ENCODE peak calls at places on chromosomes 5 and 9, in eight cellular contexts. One of them, this sample, is unnamed.
A peak's percentile ranks its signal among the peaks of the same experiment; 100 is the strongest.

GRCh38 chr5:180291234-180291940 is 496 bp downstream of the MAPK9 start:
- DNase-seq in sigmoid colon: no peak
- DNase-seq in AG09319: no peak
- DNase-seq in tibial nerve: no peak
- DNase-seq in neural crest cell: peak; percentile 29
- DNase-seq in mesothelial cell of epicardium: no peak
- DNase-seq in OCI-LY7: peak; percentile 54
- DNase-seq in cardiac muscle cell: peak; percentile 39
- DNase-seq in this sample: no peak

GRCh38 chr9:71243951-71244350 is 122.5 kb upstream of the TRPM3 start:
- DNase-seq in sigmoid colon: no peak
- DNase-seq in tibial nerve: no peak
- DNase-seq in AG09319: no peak
- DNase-seq in OCI-LY7: no peak
- DNase-seq in neural crest cell: no peak
- DNase-seq in cardiac muscle cell: peak; percentile 20
- DNase-seq in mesothelial cell of epicardium: no peak
- DNase-seq in this sample: no peak

GRCh38 chr5:176636426-176636825 is 6.0 kb downstream of the EIF4E1B start:
- DNase-seq in OCI-LY7: no peak
- DNase-seq in sigmoid colon: no peak
- DNase-seq in AG09319: no peak
- DNase-seq in cardiac muscle cell: no peak
- DNase-seq in mesothelial cell of epicardium: no peak
- DNase-seq in tibial nerve: no peak
- DNase-seq in neural crest cell: no peak
- DNase-seq in this sample: no peak

GRCh38 chr9:117063721-117064471 is 351.0 kb downstream of the ASTN2 start:
- DNase-seq in AG09319: no peak
- DNase-seq in neural crest cell: no peak
- DNase-seq in mesothelial cell of epicardium: no peak
- DNase-seq in sigmoid colon: no peak
- DNase-seq in tibial nerve: no peak
- DNase-seq in OCI-LY7: no peak
- DNase-seq in cardiac muscle cell: no peak
- DNase-seq in this sample: no peak

GRCh38 chr9:12718482-12719026 is 25.4 kb downstream of the TYRP1 start:
- DNase-seq in neural crest cell: no peak
- DNase-seq in mesothelial cell of epicardium: peak; percentile 40
- DNase-seq in OCI-LY7: no peak
- DNase-seq in cardiac muscle cell: peak; percentile 72
- DNase-seq in AG09319: no peak
- DNase-seq in tibial nerve: no peak
- DNase-seq in sigmoid colon: no peak
- DNase-seq in this sample: no peak

GRCh38 chr5:91245871-91246270 is 137.2 kb downstream of the ARRDC3 start:
- DNase-seq in cardiac muscle cell: no peak
- DNase-seq in sigmoid colon: no peak
- DNase-seq in tibial nerve: no peak
- DNase-seq in mesothelial cell of epicardium: no peak
- DNase-seq in OCI-LY7: no peak
- DNase-seq in AG09319: no peak
- DNase-seq in neural crest cell: no peak
- DNase-seq in this sample: no peak

GRCh38 chr9:27473135-27473534 is 51.0 kb upstream of the IFNK start:
- DNase-seq in sigmoid colon: peak; percentile 87
- DNase-seq in OCI-LY7: no peak
- DNase-seq in mesothelial cell of epicardium: no peak
- DNase-seq in cardiac muscle cell: no peak
- DNase-seq in AG09319: no peak
- DNase-seq in neural crest cell: no peak
- DNase-seq in tibial nerve: peak; percentile 27
- DNase-seq in this sample: no peak

GRCh38 chr5:14983666-14984441 is 112.3 kb upstream of the ANKH start:
- DNase-seq in cardiac muscle cell: no peak
- DNase-seq in neural crest cell: no peak
- DNase-seq in tibial nerve: no peak
- DNase-seq in mesothelial cell of epicardium: no peak
- DNase-seq in sigmoid colon: no peak
- DNase-seq in AG09319: no peak
- DNase-seq in OCI-LY7: no peak
- DNase-seq in this sample: no peak

GRCh38 chr9:136309101-136309801 is 5.4 kb upstream of the CCDC187 start:
- DNase-seq in cardiac muscle cell: no peak
- DNase-seq in neural crest cell: no peak
- DNase-seq in tibial nerve: no peak
- DNase-seq in OCI-LY7: no peak
- DNase-seq in mesothelial cell of epicardium: no peak
- DNase-seq in AG09319: no peak
- DNase-seq in sigmoid colon: no peak
- DNase-seq in this sample: no peak

GRCh38 chr9:79883073-79883645 is 311.4 kb downstream of the TLE4 start:
- DNase-seq in OCI-LY7: peak; percentile 11
- DNase-seq in neural crest cell: no peak
- DNase-seq in mesothelial cell of epicardium: no peak
- DNase-seq in cardiac muscle cell: no peak
- DNase-seq in tibial nerve: no peak
- DNase-seq in AG09319: no peak
- DNase-seq in sigmoid colon: no peak
- DNase-seq in this sample: no peak

GRCh38 chr9:117403403-117403811 is 11.4 kb downstream of the ASTN2 start:
- DNase-seq in mesothelial cell of epicardium: no peak
- DNase-seq in cardiac muscle cell: no peak
- DNase-seq in sigmoid colon: no peak
- DNase-seq in neural crest cell: no peak
- DNase-seq in OCI-LY7: no peak
- DNase-seq in AG09319: no peak
- DNase-seq in tibial nerve: no peak
- DNase-seq in this sample: no peak

GRCh38 chr9:112168197-112168596 is 6.9 kb downstream of the SUSD1 start:
- DNase-seq in AG09319: no peak
- DNase-seq in cardiac muscle cell: no peak
- DNase-seq in sigmoid colon: no peak
- DNase-seq in mesothelial cell of epicardium: no peak
- DNase-seq in tibial nerve: no peak
- DNase-seq in OCI-LY7: no peak
- DNase-seq in neural crest cell: no peak
- DNase-seq in this sample: no peak

GRCh38 chr9:112170235-112170634 is 4.9 kb downstream of the SUSD1 start:
- DNase-seq in cardiac muscle cell: no peak
- DNase-seq in sigmoid colon: no peak
- DNase-seq in AG09319: no peak
- DNase-seq in tibial nerve: no peak
- DNase-seq in neural crest cell: no peak
- DNase-seq in OCI-LY7: no peak
- DNase-seq in mesothelial cell of epicardium: no peak
- DNase-seq in this sample: no peak

GRCh38 chr9:112169368-112169767 is 5.7 kb downstream of the SUSD1 start:
- DNase-seq in sigmoid colon: no peak
- DNase-seq in OCI-LY7: no peak
- DNase-seq in cardiac muscle cell: no peak
- DNase-seq in mesothelial cell of epicardium: no peak
- DNase-seq in tibial nerve: no peak
- DNase-seq in AG09319: no peak
- DNase-seq in neural crest cell: no peak
- DNase-seq in this sample: no peak

GRCh38 chr9:112162644-112163413 is 12.3 kb downstream of the SUSD1 start:
- DNase-seq in AG09319: no peak
- DNase-seq in sigmoid colon: no peak
- DNase-seq in cardiac muscle cell: no peak
- DNase-seq in neural crest cell: no peak
- DNase-seq in tibial nerve: no peak
- DNase-seq in mesothelial cell of epicardium: no peak
- DNase-seq in OCI-LY7: peak; percentile 22
- DNase-seq in this sample: no peak

GRCh38 chr9:112166176-112167140 is 8.6 kb downstream of the SUSD1 start:
- DNase-seq in AG09319: no peak
- DNase-seq in OCI-LY7: no peak
- DNase-seq in tibial nerve: peak; percentile 63
- DNase-seq in neural crest cell: no peak
- DNase-seq in cardiac muscle cell: no peak
- DNase-seq in sigmoid colon: no peak
- DNase-seq in mesothelial cell of epicardium: no peak
- DNase-seq in this sample: no peak
- TF ChIP-seq CTCF in AG09319: no peak
- TF ChIP-seq CTCF in OCI-LY7: no peak
- TF ChIP-seq CTCF in tibial nerve: peak; percentile 16
- TF ChIP-seq CTCF in neural crest cell: no peak
- TF ChIP-seq CTCF in cardiac muscle cell: peak; percentile 12
- TF ChIP-seq CTCF in sigmoid colon: no peak
- TF ChIP-seq CTCF in mesothelial cell of epicardium: no peak
- TF ChIP-seq CTCF in this sample: no peak

GRCh38 chr5:97107266-97107665 is 35.1 kb downstream of the LIX1 start:
- DNase-seq in mesothelial cell of epicardium: no peak
- DNase-seq in cardiac muscle cell: peak; percentile 83
- DNase-seq in AG09319: no peak
- DNase-seq in neural crest cell: no peak
- DNase-seq in tibial nerve: no peak
- DNase-seq in OCI-LY7: no peak
- DNase-seq in sigmoid colon: no peak
- DNase-seq in this sample: no peak
- TF ChIP-seq CTCF in mesothelial cell of epicardium: no peak
- TF ChIP-seq CTCF in cardiac muscle cell: no peak
- TF ChIP-seq CTCF in AG09319: no peak
- TF ChIP-seq CTCF in neural crest cell: no peak
- TF ChIP-seq CTCF in tibial nerve: no peak
- TF ChIP-seq CTCF in OCI-LY7: no peak
- TF ChIP-seq CTCF in sigmoid colon: no peak
- TF ChIP-seq CTCF in this sample: no peak

DNA sequence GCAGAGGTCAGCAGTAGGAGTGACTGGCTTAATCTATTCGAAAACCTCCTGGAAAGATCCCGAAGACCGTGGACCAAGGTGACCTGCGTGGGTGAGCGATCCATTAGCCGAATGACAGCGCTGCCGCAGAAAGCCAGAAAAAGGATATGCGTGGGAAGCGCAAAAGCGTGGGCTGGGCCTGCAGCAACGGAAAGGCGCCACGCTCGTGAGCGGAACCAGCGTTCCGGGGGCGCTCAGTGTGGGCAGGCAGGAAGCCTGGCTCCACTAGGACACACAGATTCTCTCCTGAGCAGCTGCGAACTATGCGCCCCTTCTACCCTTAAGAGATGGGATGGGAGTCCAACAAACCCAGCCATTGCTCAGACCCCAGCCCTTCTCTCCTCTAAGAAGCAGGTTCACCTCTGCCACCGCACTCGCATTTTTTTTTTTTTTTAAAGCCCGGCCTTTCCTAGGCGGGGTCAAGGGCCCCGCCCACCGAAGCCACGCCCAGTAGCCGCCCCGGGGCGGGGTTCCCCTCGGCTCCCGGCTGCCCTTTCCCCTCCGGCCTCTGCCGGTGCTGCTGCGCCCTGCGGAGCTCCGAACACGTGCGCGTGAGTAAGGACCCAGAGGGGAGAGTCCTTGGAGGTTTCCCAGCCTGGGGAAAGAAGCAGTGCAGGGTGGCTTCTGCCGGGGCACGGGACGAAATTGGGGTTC is 19.8 kb upstream of the MATR3 start:
- DNase-seq in OCI-LY7: peak; percentile 92
- DNase-seq in neural crest cell: peak; percentile 82
- DNase-seq in tibial nerve: peak; percentile 75
- DNase-seq in AG09319: peak; percentile 49
- DNase-seq in sigmoid colon: peak; percentile 94
- DNase-seq in cardiac muscle cell: peak; percentile 92
- DNase-seq in mesothelial cell of epicardium: peak; percentile 50
- DNase-seq in this sample: peak; percentile 93
- TF ChIP-seq CTCF in OCI-LY7: peak; percentile 29
- TF ChIP-seq CTCF in neural crest cell: no peak
- TF ChIP-seq CTCF in tibial nerve: peak; percentile 58
- TF ChIP-seq CTCF in AG09319: no peak
- TF ChIP-seq CTCF in sigmoid colon: no peak
- TF ChIP-seq CTCF in cardiac muscle cell: no peak
- TF ChIP-seq CTCF in mesothelial cell of epicardium: no peak
- TF ChIP-seq CTCF in this sample: no peak

GRCh38 chr9:94794768-94795167 is 68.3 kb downstream of the AOPEP start:
- DNase-seq in mesothelial cell of epicardium: no peak
- DNase-seq in AG09319: no peak
- DNase-seq in neural crest cell: no peak
- DNase-seq in tibial nerve: no peak
- DNase-seq in sigmoid colon: no peak
- DNase-seq in cardiac muscle cell: no peak
- DNase-seq in OCI-LY7: no peak
- DNase-seq in this sample: no peak

GRCh38 chr9:94798201-94798600 is 71.7 kb downstream of the AOPEP start:
- DNase-seq in tibial nerve: no peak
- DNase-seq in AG09319: no peak
- DNase-seq in OCI-LY7: no peak
- DNase-seq in sigmoid colon: no peak
- DNase-seq in mesothelial cell of epicardium: no peak
- DNase-seq in neural crest cell: no peak
- DNase-seq in cardiac muscle cell: no peak
- DNase-seq in this sample: no peak

GRCh38 chr9:94799578-94800264 is 73.2 kb downstream of the AOPEP start:
- DNase-seq in cardiac muscle cell: no peak
- DNase-seq in neural crest cell: no peak
- DNase-seq in sigmoid colon: no peak
- DNase-seq in AG09319: no peak
- DNase-seq in mesothelial cell of epicardium: no peak
- DNase-seq in OCI-LY7: no peak
- DNase-seq in tibial nerve: no peak
- DNase-seq in this sample: no peak

GRCh38 chr9:94798668-94799067 is 72.2 kb downstream of the AOPEP start:
- DNase-seq in AG09319: no peak
- DNase-seq in sigmoid colon: no peak
- DNase-seq in OCI-LY7: no peak
- DNase-seq in mesothelial cell of epicardium: no peak
- DNase-seq in cardiac muscle cell: no peak
- DNase-seq in tibial nerve: no peak
- DNase-seq in neural crest cell: no peak
- DNase-seq in this sample: no peak

DNA sequence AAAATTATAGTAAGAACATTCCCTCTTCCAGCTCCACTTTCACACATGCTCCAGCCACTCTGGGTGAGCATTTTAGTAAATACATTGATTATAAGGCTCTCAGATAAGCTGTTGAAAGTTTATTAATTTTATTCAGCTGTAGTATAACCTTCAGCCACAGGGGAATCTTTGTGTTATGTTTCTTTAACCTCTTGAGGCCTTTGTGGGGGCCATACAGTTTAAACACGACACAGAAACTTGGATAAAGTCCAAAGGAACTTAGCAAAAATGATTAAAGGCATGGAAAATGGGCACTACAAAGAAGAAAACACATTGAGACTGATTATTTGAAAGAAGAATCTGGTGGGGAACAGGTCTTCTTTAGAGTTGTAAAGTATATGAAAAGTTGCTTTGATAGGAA is 70.2 kb downstream of the AOPEP start:
- DNase-seq in cardiac muscle cell: no peak
- DNase-seq in sigmoid colon: no peak
- DNase-seq in tibial nerve: no peak
- DNase-seq in OCI-LY7: no peak
- DNase-seq in mesothelial cell of epicardium: no peak
- DNase-seq in AG09319: no peak
- DNase-seq in neural crest cell: no peak
- DNase-seq in this sample: no peak
- TF ChIP-seq CTCF in cardiac muscle cell: no peak
- TF ChIP-seq CTCF in sigmoid colon: no peak
- TF ChIP-seq CTCF in tibial nerve: no peak
- TF ChIP-seq CTCF in OCI-LY7: no peak
- TF ChIP-seq CTCF in mesothelial cell of epicardium: no peak
- TF ChIP-seq CTCF in AG09319: no peak
- TF ChIP-seq CTCF in neural crest cell: peak; percentile 14
- TF ChIP-seq CTCF in this sample: no peak